ENCODE peak calls at places on chromosome X, in five cellular contexts. One of them, this sample, is unnamed.
A peak's percentile ranks its signal among the peaks of the same experiment; 100 is the strongest.

GRCh38 chrX:6049132-6049531 is 179.5 kb downstream of the NLGN4X start:
- DNase-seq in stimulated activated CD4-positive, alpha-beta T cell treated with anti-CD3 and anti-CD28 coated beads, Interleukin-12 subunit alpha, Interleukin-12 subunit beta, amount 100 ng/mL, for 48 hours: no peak
- DNase-seq in cardiac muscle cell: no peak
- DNase-seq in tibial nerve: no peak
- DNase-seq in neural crest cell: no peak
- DNase-seq in this sample: no peak

GRCh38 chrX:106802388-106803275 is at the start of gene TBC1D8B:
- DNase-seq in stimulated activated CD4-positive, alpha-beta T cell treated with anti-CD3 and anti-CD28 coated beads, Interleukin-12 subunit alpha, Interleukin-12 subunit beta, amount 100 ng/mL, for 48 hours: no peak
- DNase-seq in tibial nerve: peak; percentile 47
- DNase-seq in cardiac muscle cell: peak; percentile 91
- DNase-seq in neural crest cell: peak; percentile 37
- DNase-seq in this sample: peak; percentile 79

GRCh38 chrX:145623453-145623852 is 194.2 kb upstream of the SLITRK2 start:
- DNase-seq in stimulated activated CD4-positive, alpha-beta T cell treated with anti-CD3 and anti-CD28 coated beads, Interleukin-12 subunit alpha, Interleukin-12 subunit beta, amount 100 ng/mL, for 48 hours: no peak
- DNase-seq in cardiac muscle cell: no peak
- DNase-seq in neural crest cell: no peak
- DNase-seq in tibial nerve: no peak
- DNase-seq in this sample: no peak

GRCh38 chrX:77960567-77960966 is 8.9 kb downstream of the PGAM4 start:
- DNase-seq in cardiac muscle cell: no peak
- DNase-seq in stimulated activated CD4-positive, alpha-beta T cell treated with anti-CD3 and anti-CD28 coated beads, Interleukin-12 subunit alpha, Interleukin-12 subunit beta, amount 100 ng/mL, for 48 hours: no peak
- DNase-seq in neural crest cell: no peak
- DNase-seq in tibial nerve: no peak
- DNase-seq in this sample: no peak

GRCh38 chrX:46317158-46317557 is 228.1 kb downstream of the ZNF674 start:
- DNase-seq in cardiac muscle cell: no peak
- DNase-seq in neural crest cell: no peak
- DNase-seq in tibial nerve: no peak
- DNase-seq in stimulated activated CD4-positive, alpha-beta T cell treated with anti-CD3 and anti-CD28 coated beads, Interleukin-12 subunit alpha, Interleukin-12 subunit beta, amount 100 ng/mL, for 48 hours: no peak
- DNase-seq in this sample: no peak

GRCh38 chrX:133586443-133586842 is 171.2 kb upstream of the GPC4 start:
- DNase-seq in stimulated activated CD4-positive, alpha-beta T cell treated with anti-CD3 and anti-CD28 coated beads, Interleukin-12 subunit alpha, Interleukin-12 subunit beta, amount 100 ng/mL, for 48 hours: no peak
- DNase-seq in neural crest cell: no peak
- DNase-seq in tibial nerve: no peak
- DNase-seq in cardiac muscle cell: no peak
- DNase-seq in this sample: no peak

GRCh38 chrX:50952406-50952805 is 41.9 kb downstream of the BMP15 start:
- DNase-seq in tibial nerve: no peak
- DNase-seq in stimulated activated CD4-positive, alpha-beta T cell treated with anti-CD3 and anti-CD28 coated beads, Interleukin-12 subunit alpha, Interleukin-12 subunit beta, amount 100 ng/mL, for 48 hours: no peak
- DNase-seq in neural crest cell: no peak
- DNase-seq in cardiac muscle cell: no peak
- DNase-seq in this sample: no peak

GRCh38 chrX:10484683-10485247 is 135.6 kb downstream of the MID1 start:
- DNase-seq in cardiac muscle cell: no peak
- DNase-seq in neural crest cell: no peak
- DNase-seq in tibial nerve: no peak
- DNase-seq in stimulated activated CD4-positive, alpha-beta T cell treated with anti-CD3 and anti-CD28 coated beads, Interleukin-12 subunit alpha, Interleukin-12 subunit beta, amount 100 ng/mL, for 48 hours: no peak
- DNase-seq in this sample: no peak

GRCh38 chrX:150482537-150483217 is 85.7 kb upstream of the MTM1 start:
- DNase-seq in neural crest cell: no peak
- DNase-seq in tibial nerve: no peak
- DNase-seq in stimulated activated CD4-positive, alpha-beta T cell treated with anti-CD3 and anti-CD28 coated beads, Interleukin-12 subunit alpha, Interleukin-12 subunit beta, amount 100 ng/mL, for 48 hours: peak; percentile 32
- DNase-seq in cardiac muscle cell: no peak
- DNase-seq in this sample: no peak